ENCODE peak calls at places on chromosome 7, in ten cellular contexts. One of them, this sample, is unnamed. For H3K36me3, the result is how much of the 10 kb centered on the place peaks cover.

GRCh38 chr7:123431075-123431614 is 103.2 kb downstream of the IQUB start:
- DNase-seq in thoracic aorta: no peak
- DNase-seq in suprapubic skin: no peak
- DNase-seq in ovary: no peak
- DNase-seq in brain microvascular endothelial cell: no peak
- DNase-seq in transverse colon: no peak
- DNase-seq in left lung: no peak
- DNase-seq in upper lobe of left lung: no peak
- DNase-seq in A673: no peak
- DNase-seq in fibroblast of lung: no peak
- DNase-seq in this sample: no peak

GRCh38 chr7:76428868-76429805 is 4.4 kb downstream of the ZP3 start:
- DNase-seq in A673: peak
- DNase-seq in fibroblast of lung: no peak
- DNase-seq in ovary: no peak
- DNase-seq in left lung: no peak
- DNase-seq in suprapubic skin: peak
- DNase-seq in thoracic aorta: no peak
- DNase-seq in transverse colon: no peak
- DNase-seq in upper lobe of left lung: no peak
- DNase-seq in brain microvascular endothelial cell: peak
- DNase-seq in this sample: no peak

GRCh38 chr7:106681815-106682495 is 21.0 kb upstream of the CCDC71L start:
- DNase-seq in fibroblast of lung: peak
- DNase-seq in transverse colon: no peak
- DNase-seq in ovary: no peak
- DNase-seq in A673: no peak
- DNase-seq in upper lobe of left lung: no peak
- DNase-seq in left lung: no peak
- DNase-seq in brain microvascular endothelial cell: peak
- DNase-seq in thoracic aorta: no peak
- DNase-seq in suprapubic skin: no peak
- DNase-seq in this sample: no peak

GRCh38 chr7:114317450-114318098 is 97.0 kb upstream of the FOXP2 start:
- DNase-seq in ovary: no peak
- DNase-seq in upper lobe of left lung: no peak
- DNase-seq in transverse colon: no peak
- DNase-seq in left lung: no peak
- DNase-seq in fibroblast of lung: no peak
- DNase-seq in A673: no peak
- DNase-seq in thoracic aorta: no peak
- DNase-seq in suprapubic skin: no peak
- DNase-seq in brain microvascular endothelial cell: no peak
- DNase-seq in this sample: no peak

GRCh38 chr7:101869026-101869900 is 51.8 kb downstream of the CUX1 start:
- DNase-seq in A673: no peak
- DNase-seq in ovary: no peak
- DNase-seq in suprapubic skin: no peak
- DNase-seq in upper lobe of left lung: peak
- DNase-seq in fibroblast of lung: no peak
- DNase-seq in brain microvascular endothelial cell: no peak
- DNase-seq in left lung: no peak
- DNase-seq in thoracic aorta: no peak
- DNase-seq in transverse colon: no peak
- DNase-seq in this sample: no peak

GRCh38 chr7:143490719-143491306 is 13.1 kb downstream of the TAS2R41 start:
- DNase-seq in left lung: no peak
- DNase-seq in fibroblast of lung: no peak
- DNase-seq in A673: no peak
- DNase-seq in thoracic aorta: no peak
- DNase-seq in transverse colon: no peak
- DNase-seq in brain microvascular endothelial cell: no peak
- DNase-seq in suprapubic skin: no peak
- DNase-seq in ovary: no peak
- DNase-seq in upper lobe of left lung: no peak
- DNase-seq in this sample: peak

GRCh38 chr7:139635521-139636240 is 112.2 kb downstream of the CLEC2L start:
- DNase-seq in transverse colon: no peak
- DNase-seq in fibroblast of lung: no peak
- DNase-seq in A673: no peak
- DNase-seq in left lung: no peak
- DNase-seq in upper lobe of left lung: no peak
- DNase-seq in suprapubic skin: no peak
- DNase-seq in thoracic aorta: no peak
- DNase-seq in brain microvascular endothelial cell: no peak
- DNase-seq in ovary: no peak
- DNase-seq in this sample: no peak

GRCh38 chr7:92645531-92646061 is 55.4 kb upstream of the FAM133B start:
- DNase-seq in thoracic aorta: no peak
- DNase-seq in fibroblast of lung: peak
- DNase-seq in suprapubic skin: no peak
- DNase-seq in left lung: no peak
- DNase-seq in A673: no peak
- DNase-seq in upper lobe of left lung: no peak
- DNase-seq in transverse colon: peak
- DNase-seq in brain microvascular endothelial cell: no peak
- DNase-seq in ovary: no peak
- DNase-seq in this sample: peak

GRCh38 chr7:30202671-30203070 is 67.9 kb downstream of the MTURN start:
- DNase-seq in left lung: no peak
- DNase-seq in thoracic aorta: no peak
- DNase-seq in brain microvascular endothelial cell: no peak
- DNase-seq in upper lobe of left lung: no peak
- DNase-seq in fibroblast of lung: no peak
- DNase-seq in ovary: no peak
- DNase-seq in transverse colon: no peak
- DNase-seq in A673: no peak
- DNase-seq in suprapubic skin: no peak
- DNase-seq in this sample: no peak

GRCh38 chr7:128841961-128842673 is 11.9 kb downstream of the FLNC start:
- DNase-seq in thoracic aorta: no peak
- DNase-seq in brain microvascular endothelial cell: peak
- DNase-seq in suprapubic skin: no peak
- DNase-seq in fibroblast of lung: peak
- DNase-seq in left lung: no peak
- DNase-seq in ovary: peak
- DNase-seq in A673: peak
- DNase-seq in transverse colon: peak
- DNase-seq in upper lobe of left lung: peak
- DNase-seq in this sample: no peak

GRCh38 chr7:29921404-29922010 is 68.1 kb downstream of the SCRN1 start:
- DNase-seq in thoracic aorta: no peak
- DNase-seq in upper lobe of left lung: no peak
- DNase-seq in suprapubic skin: no peak
- DNase-seq in transverse colon: peak
- DNase-seq in brain microvascular endothelial cell: peak
- DNase-seq in fibroblast of lung: peak
- DNase-seq in left lung: no peak
- DNase-seq in A673: peak
- DNase-seq in ovary: no peak
- DNase-seq in this sample: peak

GRCh38 chr7:20219446-20220292 is 2.5 kb upstream of the MACC1 start:
- DNase-seq in ovary: no peak
- DNase-seq in A673: no peak
- DNase-seq in fibroblast of lung: peak
- DNase-seq in transverse colon: peak
- DNase-seq in thoracic aorta: peak
- DNase-seq in suprapubic skin: no peak
- DNase-seq in upper lobe of left lung: no peak
- DNase-seq in left lung: peak
- DNase-seq in brain microvascular endothelial cell: peak
- DNase-seq in this sample: peak

GRCh38 chr7:4754433-4755010 is 20.9 kb upstream of the AP5Z1 start:
- DNase-seq in thoracic aorta: no peak
- DNase-seq in fibroblast of lung: no peak
- DNase-seq in suprapubic skin: no peak
- DNase-seq in ovary: no peak
- DNase-seq in left lung: no peak
- DNase-seq in upper lobe of left lung: peak
- DNase-seq in A673: no peak
- DNase-seq in brain microvascular endothelial cell: no peak
- DNase-seq in transverse colon: no peak
- DNase-seq in this sample: no peak

GRCh38 chr7:117041007-117041406 is 87.7 kb downstream of the ST7 start:
- DNase-seq in left lung: no peak
- DNase-seq in fibroblast of lung: peak
- DNase-seq in upper lobe of left lung: no peak
- DNase-seq in A673: no peak
- DNase-seq in brain microvascular endothelial cell: peak
- DNase-seq in transverse colon: no peak
- DNase-seq in ovary: no peak
- DNase-seq in thoracic aorta: no peak
- DNase-seq in suprapubic skin: no peak
- DNase-seq in this sample: no peak

GRCh38 chr7:84469034-84469433 is 274.4 kb upstream of the SEMA3A start:
- DNase-seq in transverse colon: no peak
- DNase-seq in fibroblast of lung: peak
- DNase-seq in upper lobe of left lung: no peak
- DNase-seq in ovary: no peak
- DNase-seq in brain microvascular endothelial cell: no peak
- DNase-seq in thoracic aorta: no peak
- DNase-seq in suprapubic skin: no peak
- DNase-seq in A673: peak
- DNase-seq in left lung: no peak
- DNase-seq in this sample: no peak

GRCh38 chr7:26675143-26675887 is 189.1 kb downstream of the SKAP2 start:
- DNase-seq in upper lobe of left lung: no peak
- DNase-seq in ovary: no peak
- DNase-seq in brain microvascular endothelial cell: no peak
- DNase-seq in suprapubic skin: no peak
- DNase-seq in left lung: no peak
- DNase-seq in fibroblast of lung: peak
- DNase-seq in transverse colon: no peak
- DNase-seq in A673: no peak
- DNase-seq in thoracic aorta: no peak
- DNase-seq in this sample: no peak

GRCh38 chr7:151518781-151519044 is 982 bp downstream of the RHEB start:
- DNase-seq in thoracic aorta: no peak
- DNase-seq in upper lobe of left lung: no peak
- DNase-seq in left lung: no peak
- DNase-seq in brain microvascular endothelial cell: no peak
- DNase-seq in suprapubic skin: no peak
- DNase-seq in fibroblast of lung: no peak
- DNase-seq in ovary: no peak
- DNase-seq in transverse colon: no peak
- DNase-seq in A673: peak
- DNase-seq in this sample: no peak

GRCh38 chr7:74187915-74188675 is 13.9 kb downstream of the EIF4H start:
- DNase-seq in upper lobe of left lung: no peak
- DNase-seq in thoracic aorta: no peak
- DNase-seq in suprapubic skin: no peak
- DNase-seq in fibroblast of lung: peak
- DNase-seq in transverse colon: no peak
- DNase-seq in brain microvascular endothelial cell: no peak
- DNase-seq in left lung: no peak
- DNase-seq in A673: peak
- DNase-seq in ovary: no peak
- DNase-seq in this sample: peak

DNA sequence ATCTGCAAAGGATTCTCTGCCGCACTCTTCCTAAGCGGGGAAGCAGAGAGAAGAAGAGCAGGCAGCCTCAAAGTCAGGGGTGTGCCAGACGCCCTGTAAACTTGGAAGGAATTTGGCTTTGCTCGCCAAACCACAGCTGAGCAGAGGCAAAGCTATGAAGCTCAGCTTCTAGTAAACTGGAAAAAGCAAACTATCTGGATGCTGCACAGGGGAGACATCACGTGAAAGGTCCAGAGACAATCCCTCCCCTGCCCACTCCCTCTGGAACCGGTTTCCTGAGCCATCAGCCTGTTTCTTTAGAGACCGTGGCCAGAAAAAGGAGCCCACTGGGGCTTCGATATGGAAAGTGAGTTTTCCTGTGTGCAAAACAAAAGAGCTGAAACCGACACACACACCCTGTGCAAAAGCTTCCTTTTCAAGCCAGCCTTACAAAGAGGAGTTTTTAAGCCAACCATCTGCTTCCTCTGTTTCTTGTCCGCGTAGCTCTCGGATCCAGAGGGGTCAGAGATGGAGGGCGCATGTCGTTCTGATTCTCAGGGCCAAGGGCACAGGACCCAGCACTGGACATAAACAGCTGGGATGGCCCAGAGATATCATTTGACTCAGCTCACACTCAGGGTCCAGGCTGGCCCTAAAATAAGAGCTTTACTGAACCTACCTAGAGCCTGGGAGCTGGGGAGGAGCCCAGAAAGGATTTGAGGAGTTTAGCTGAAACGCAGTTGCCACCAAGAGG is 58.2 kb upstream of the DNAAF5 start:
- DNase-seq in thoracic aorta: no peak
- DNase-seq in ovary: peak
- DNase-seq in brain microvascular endothelial cell: peak
- DNase-seq in suprapubic skin: no peak
- DNase-seq in A673: no peak
- DNase-seq in upper lobe of left lung: no peak
- DNase-seq in left lung: peak
- DNase-seq in fibroblast of lung: peak
- DNase-seq in transverse colon: peak
- DNase-seq in this sample: no peak
- H3K4me3 ChIP-seq in thoracic aorta: peak
- H3K4me3 ChIP-seq in ovary: no peak
- H3K4me3 ChIP-seq in brain microvascular endothelial cell: no peak
- H3K4me3 ChIP-seq in suprapubic skin: no peak
- H3K4me3 ChIP-seq in A673: no peak
- H3K4me3 ChIP-seq in upper lobe of left lung: no peak
- H3K4me3 ChIP-seq in left lung: no peak
- H3K4me3 ChIP-seq in fibroblast of lung: peak
- H3K4me3 ChIP-seq in transverse colon: no peak
- H3K4me3 ChIP-seq in this sample: no peak

GRCh38 chr7:137882261-137882668 is 35.5 kb upstream of the DGKI start:
- DNase-seq in left lung: peak
- DNase-seq in brain microvascular endothelial cell: peak
- DNase-seq in suprapubic skin: no peak
- DNase-seq in transverse colon: no peak
- DNase-seq in fibroblast of lung: peak
- DNase-seq in ovary: no peak
- DNase-seq in A673: no peak
- DNase-seq in thoracic aorta: peak
- DNase-seq in upper lobe of left lung: peak
- DNase-seq in this sample: peak
- H3K36me3 ChIP-seq in left lung: half or more
- H3K36me3 ChIP-seq in brain microvascular endothelial cell: half or more
- H3K36me3 ChIP-seq in suprapubic skin: half or more
- H3K36me3 ChIP-seq in transverse colon: under half
- H3K36me3 ChIP-seq in fibroblast of lung: under half
- H3K36me3 ChIP-seq in ovary: under half
- H3K36me3 ChIP-seq in A673: under half
- H3K36me3 ChIP-seq in thoracic aorta: half or more
- H3K36me3 ChIP-seq in upper lobe of left lung: under half
- H3K36me3 ChIP-seq in this sample: half or more

GRCh38 chr7:100568936-100569844 is 4.5 kb downstream of the SAP25 start:
- DNase-seq in fibroblast of lung: peak
- DNase-seq in suprapubic skin: no peak
- DNase-seq in transverse colon: peak
- DNase-seq in upper lobe of left lung: peak
- DNase-seq in left lung: peak
- DNase-seq in thoracic aorta: no peak
- DNase-seq in ovary: peak
- DNase-seq in A673: peak
- DNase-seq in brain microvascular endothelial cell: no peak
- DNase-seq in this sample: peak
- TF ChIP-seq CTCF in fibroblast of lung: peak
- TF ChIP-seq CTCF in suprapubic skin: peak
- TF ChIP-seq CTCF in transverse colon: peak
- TF ChIP-seq CTCF in upper lobe of left lung: peak
- TF ChIP-seq CTCF in left lung: peak
- TF ChIP-seq CTCF in thoracic aorta: peak
- TF ChIP-seq CTCF in ovary: no peak
- TF ChIP-seq CTCF in A673: peak
- TF ChIP-seq CTCF in brain microvascular endothelial cell: peak
- TF ChIP-seq CTCF in this sample: peak

GRCh38 chr7:159092701-159093121 is 52.0 kb downstream of the VIPR2 start:
- DNase-seq in ovary: no peak
- DNase-seq in A673: no peak
- DNase-seq in transverse colon: peak
- DNase-seq in brain microvascular endothelial cell: no peak
- DNase-seq in suprapubic skin: peak
- DNase-seq in fibroblast of lung: no peak
- DNase-seq in thoracic aorta: no peak
- DNase-seq in left lung: no peak
- DNase-seq in upper lobe of left lung: no peak
- DNase-seq in this sample: no peak
- H3K4me3 ChIP-seq in ovary: no peak
- H3K4me3 ChIP-seq in A673: no peak
- H3K4me3 ChIP-seq in transverse colon: no peak
- H3K4me3 ChIP-seq in brain microvascular endothelial cell: no peak
- H3K4me3 ChIP-seq in suprapubic skin: no peak
- H3K4me3 ChIP-seq in fibroblast of lung: no peak
- H3K4me3 ChIP-seq in thoracic aorta: peak
- H3K4me3 ChIP-seq in left lung: no peak
- H3K4me3 ChIP-seq in upper lobe of left lung: no peak
- H3K4me3 ChIP-seq in this sample: no peak